ENCODE peak calls at places on chromosome 3, in seven cellular contexts. U, O, T, J, V, G and C are unnamed samples.

GRCh38 chr3:10394491-10395025 is 73.6 kb upstream of the SEC13 start:
- DNase-seq in U (no peak), O (no peak), T (no peak), J (no peak), V (no peak), G (no peak), C (no peak)

GRCh38 chr3:126666600-126667528 is 11.9 kb upstream of the TXNRD3 start:
- DNase-seq in U (no peak), O (no peak), T (no peak), J (no peak), V (no peak), G (no peak), C (no peak)

GRCh38 chr3:179840985-179841384 is 188.1 kb downstream of the USP13 start:
- DNase-seq in U (no peak), O (peak), T (peak), J (peak), V (no peak), G (peak), C (peak)

GRCh38 chr3:68088216-68088615 is 433.8 kb upstream of the SUCLG2 start:
- DNase-seq in U (no peak), O (no peak), T (no peak), J (no peak), V (no peak), G (no peak), C (no peak)

GRCh38 chr3:13133471-13133981 is 60.3 kb upstream of the IQSEC1 start:
- DNase-seq in U (no peak), O (no peak), T (no peak), J (no peak), V (no peak), G (no peak), C (no peak)

GRCh38 chr3:55330355-55330754 is 156.8 kb downstream of the WNT5A start:
- DNase-seq in U (no peak), O (peak), T (peak), J (peak), V (no peak), G (peak), C (peak)

GRCh38 chr3:83842511-83842910 is 1116.3 kb upstream of the CADM2 start:
- DNase-seq in U (no peak), O (no peak), T (no peak), J (no peak), V (no peak), G (no peak), C (no peak)

GRCh38 chr3:146314871-146315270 is 64.0 kb upstream of the PLSCR4 start:
- DNase-seq in U (no peak), O (no peak), T (no peak), J (no peak), V (no peak), G (no peak), C (no peak)

GRCh38 chr3:154753101-154753500 is 323.1 kb upstream of the GPR149 start:
- DNase-seq in U (no peak), O (no peak), T (no peak), J (no peak), V (no peak), G (no peak), C (no peak)

GRCh38 chr3:36397856-36398255 is 17.6 kb downstream of the STAC start:
- DNase-seq in U (no peak), O (no peak), T (no peak), J (no peak), V (no peak), G (no peak), C (no peak)

GRCh38 chr3:57079221-57079831 is 18.9 kb downstream of the SPATA12 start:
- DNase-seq in U (peak), O (no peak), T (peak), J (no peak), V (peak), G (peak), C (no peak)

GRCh38 chr3:156433138-156433537 is 121.8 kb downstream of the SSR3 start:
- DNase-seq in U (no peak), O (peak), T (no peak), J (peak), V (no peak), G (no peak), C (no peak)

GRCh38 chr3:179181021-179181472 is 32.9 kb downstream of the PIK3CA start:
- DNase-seq in U (no peak), O (peak), T (no peak), J (peak), V (no peak), G (peak), C (peak)

GRCh38 chr3:185824051-185824466 is 783 bp downstream of the IGF2BP2 start:
- DNase-seq in U (no peak), O (no peak), T (no peak), J (no peak), V (no peak), G (no peak), C (no peak)

GRCh38 chr3:93969443-93969842 is 4.3 kb downstream of the PROS1 start:
- DNase-seq in U (no peak), O (peak), T (no peak), J (peak), V (no peak), G (peak), C (peak)

GRCh38 chr3:49649576-49649975 is 24.6 kb upstream of the APEH start:
- DNase-seq in U (peak), O (no peak), T (no peak), J (no peak), V (no peak), G (no peak), C (no peak)

GRCh38 chr3:197026481-197026866 is 3.1 kb downstream of the MELTF start:
- DNase-seq in U (no peak), O (no peak), T (no peak), J (no peak), V (peak), G (no peak), C (no peak)

GRCh38 chr3:8020047-8020446 is 481.6 kb upstream of the LMCD1 start:
- DNase-seq in U (no peak), O (no peak), T (no peak), J (no peak), V (no peak), G (no peak), C (no peak)

GRCh38 chr3:101994386-101994785 is 145.1 kb downstream of the NFKBIZ start:
- DNase-seq in U (no peak), O (no peak), T (no peak), J (no peak), V (no peak), G (peak), C (no peak)

GRCh38 chr3:15180042-15180611 is 25.9 kb upstream of the CAPN7 start:
- DNase-seq in U (no peak), O (no peak), T (no peak), J (no peak), V (no peak), G (no peak), C (no peak)

GRCh38 chr3:101780661-101781060 is 1.6 kb downstream of the NXPE3 start:
- DNase-seq in U (peak), O (peak), T (peak), J (peak), V (peak), G (peak), C (peak)

GRCh38 chr3:35664460-35664919 is 25.2 kb downstream of the ARPP21 start:
- DNase-seq in U (no peak), O (peak), T (peak), J (peak), V (peak), G (no peak), C (no peak)

GRCh38 chr3:78785004-78785403 is 982.8 kb downstream of the ROBO1 start:
- DNase-seq in U (no peak), O (peak), T (no peak), J (peak), V (no peak), G (peak), C (no peak)

GRCh38 chr3:128229077-128229837 is 76.0 kb downstream of the EEFSEC start:
- DNase-seq in U (no peak), O (no peak), T (no peak), J (no peak), V (no peak), G (no peak), C (no peak)

GRCh38 chr3:169146112-169146665 is 517.3 kb downstream of the MECOM start:
- DNase-seq in U (no peak), O (peak), T (peak), J (peak), V (peak), G (peak), C (no peak)

GRCh38 chr3:126338796-126339241 is 18.4 kb downstream of the KLF15 start:
- DNase-seq in U (no peak), O (no peak), T (no peak), J (no peak), V (no peak), G (no peak), C (no peak)

GRCh38 chr3:33645060-33645841 is 72.8 kb downstream of the CLASP2 start:
- DNase-seq in U (no peak), O (peak), T (peak), J (peak), V (peak), G (no peak), C (no peak)

GRCh38 chr3:9056581-9056980 is 93.3 kb upstream of the RAD18 start:
- DNase-seq in U (no peak), O (no peak), T (no peak), J (no peak), V (no peak), G (no peak), C (no peak)

GRCh38 chr3:10614160-10614559 is 108.8 kb upstream of the ATP2B2 start:
- DNase-seq in U (no peak), O (no peak), T (no peak), J (no peak), V (no peak), G (no peak), C (no peak)

GRCh38 chr3:149628957-149629670 is 28.7 kb downstream of the WWTR1 start:
- DNase-seq in U (no peak), O (peak), T (no peak), J (peak), V (no peak), G (no peak), C (no peak)

GRCh38 chr3:34157491-34157890 is 359.1 kb downstream of the PDCD6IP start:
- DNase-seq in U (no peak), O (no peak), T (no peak), J (no peak), V (no peak), G (no peak), C (no peak)

GRCh38 chr3:110017304-110017703 is 680.0 kb upstream of the DPPA4 start:
- DNase-seq in U (no peak), O (no peak), T (no peak), J (no peak), V (no peak), G (no peak), C (no peak)

GRCh38 chr3:120436523-120437050 is 14.2 kb downstream of the FSTL1 start:
- DNase-seq in U (no peak), O (no peak), T (no peak), J (no peak), V (no peak), G (no peak), C (no peak)

GRCh38 chr3:120438216-120438615 is 12.6 kb downstream of the FSTL1 start:
- DNase-seq in U (no peak), O (no peak), T (no peak), J (no peak), V (no peak), G (no peak), C (no peak)

GRCh38 chr3:120438971-120439370 is 11.8 kb downstream of the FSTL1 start:
- DNase-seq in U (no peak), O (peak), T (peak), J (peak), V (no peak), G (peak), C (peak)

GRCh38 chr3:120435621-120436020 is 15.2 kb downstream of the FSTL1 start:
- DNase-seq in U (no peak), O (peak), T (peak), J (peak), V (no peak), G (peak), C (peak)

GRCh38 chr3:120437559-120437958 is 13.2 kb downstream of the FSTL1 start:
- DNase-seq in U (no peak), O (no peak), T (no peak), J (no peak), V (no peak), G (no peak), C (no peak)
- TF ChIP-seq CTCF in U (no peak), O (no peak), T (no peak), J (no peak), V (no peak), G (no peak), C (no peak)

DNA sequence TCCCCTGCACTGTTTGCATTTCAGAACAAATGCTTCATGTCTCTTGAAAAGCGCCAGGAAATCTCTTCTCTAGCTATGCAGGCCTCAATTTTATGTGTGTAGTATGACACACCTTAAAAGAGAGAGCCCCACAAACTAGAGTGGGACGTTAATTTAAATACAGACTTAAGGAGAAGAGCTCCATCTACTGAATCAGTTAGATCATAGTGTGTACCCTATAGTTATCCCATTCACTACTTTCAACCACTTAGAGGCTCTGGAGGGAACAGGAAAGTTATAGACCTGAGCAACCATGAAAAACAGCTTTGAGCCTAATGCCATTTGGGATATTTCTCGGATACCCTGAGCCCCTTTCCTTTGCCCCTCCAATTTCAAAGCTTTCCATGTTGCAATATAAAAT is 153.7 kb downstream of the TIGIT start:
- DNase-seq in U (no peak), O (peak), T (no peak), J (no peak), V (no peak), G (no peak), C (no peak)
- TF ChIP-seq CTCF in U (no peak), O (no peak), T (peak), J (no peak), V (no peak), G (no peak), C (no peak)

DNA sequence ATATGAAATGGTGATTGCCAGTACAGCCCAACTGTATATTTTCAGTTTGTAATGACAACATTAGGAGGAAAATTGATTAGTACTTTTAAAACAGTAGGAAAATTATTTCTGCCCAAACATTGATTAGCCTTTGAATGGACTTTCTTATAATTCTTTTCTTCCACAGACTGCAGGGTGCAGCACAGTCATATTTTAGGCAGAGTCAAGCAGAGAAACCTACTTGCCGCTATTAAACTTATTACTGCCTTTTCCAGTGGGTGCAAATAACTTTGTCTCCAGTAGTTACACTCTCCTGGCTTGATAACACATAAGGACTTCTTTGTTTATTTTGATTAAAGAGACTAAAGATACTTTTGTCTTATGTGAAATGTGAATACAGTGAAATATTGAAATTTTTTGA is 85.4 kb downstream of the PPM1L start:
- DNase-seq in U (no peak), O (no peak), T (no peak), J (no peak), V (no peak), G (no peak), C (no peak)
- TF ChIP-seq CTCF in U (no peak), O (no peak), T (no peak), J (no peak), V (no peak), G (no peak), C (no peak)

DNA sequence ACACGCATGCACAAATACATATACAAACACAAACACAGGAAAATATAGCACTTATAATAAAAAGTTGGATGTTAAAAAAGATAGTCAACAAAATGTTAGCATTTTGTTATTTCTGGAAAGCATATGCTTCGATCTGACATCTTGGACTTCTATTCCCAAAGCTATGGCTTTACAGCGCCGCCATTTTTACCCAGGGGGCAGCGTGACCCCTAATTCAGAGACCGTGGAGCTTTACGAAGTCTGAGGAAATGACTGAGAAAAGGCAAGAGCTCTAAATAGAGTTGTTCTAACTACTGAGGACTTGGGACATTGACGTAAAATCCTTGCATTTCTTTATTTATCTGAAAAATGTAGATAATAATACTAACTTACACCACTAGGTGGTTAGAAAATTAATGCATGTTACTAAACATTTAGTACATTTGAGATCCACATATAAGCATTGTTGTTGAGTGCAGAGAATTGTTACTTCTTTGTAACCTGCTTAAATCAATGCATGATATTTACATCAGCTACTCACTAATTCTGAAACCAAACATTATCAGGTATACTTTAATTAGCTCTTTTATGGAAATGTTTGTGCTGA is 155.4 kb downstream of the TP63 start:
- DNase-seq in U (no peak), O (no peak), T (no peak), J (no peak), V (no peak), G (peak), C (no peak)
- TF ChIP-seq CTCF in U (no peak), O (peak), T (no peak), J (no peak), V (no peak), G (peak), C (peak)

DNA sequence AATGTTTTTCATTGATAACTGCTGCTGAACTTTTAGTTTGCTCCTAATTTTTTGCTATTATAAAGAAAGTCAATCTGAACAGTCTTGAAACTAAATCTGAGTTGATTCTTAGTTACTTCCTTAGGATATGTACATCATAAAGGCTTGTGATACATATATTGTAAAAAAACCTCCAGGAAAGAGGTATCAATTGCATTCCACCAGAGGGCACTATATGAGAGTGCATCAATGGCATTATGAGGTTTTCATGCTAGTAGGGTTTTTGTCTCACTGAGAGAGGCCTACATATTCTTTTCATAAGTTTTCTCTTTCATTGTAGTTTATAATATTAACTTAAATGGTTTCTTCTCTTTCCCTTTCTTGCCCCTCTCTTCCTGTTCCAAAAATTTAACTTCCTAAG is 46.9 kb downstream of the PIK3R4 start:
- DNase-seq in U (peak), O (peak), T (peak), J (peak), V (peak), G (peak), C (peak)
- TF ChIP-seq CTCF in U (peak), O (peak), T (peak), J (peak), V (peak), G (peak), C (peak)

GRCh38 chr3:19946832-19947548 is at the start of gene RAB5A:
- DNase-seq in U (peak), O (peak), T (peak), J (peak), V (peak), G (peak), C (peak)
- TF ChIP-seq CTCF in U (no peak), O (no peak), T (no peak), J (no peak), V (no peak), G (no peak), C (no peak)

GRCh38 chr3:195468841-195469240 is 26.0 kb upstream of the ACAP2 start:
- DNase-seq in U (no peak), O (no peak), T (no peak), J (no peak), V (no peak), G (no peak), C (no peak)
- TF ChIP-seq CTCF in U (no peak), O (no peak), T (no peak), J (no peak), V (no peak), G (no peak), C (no peak)

DNA sequence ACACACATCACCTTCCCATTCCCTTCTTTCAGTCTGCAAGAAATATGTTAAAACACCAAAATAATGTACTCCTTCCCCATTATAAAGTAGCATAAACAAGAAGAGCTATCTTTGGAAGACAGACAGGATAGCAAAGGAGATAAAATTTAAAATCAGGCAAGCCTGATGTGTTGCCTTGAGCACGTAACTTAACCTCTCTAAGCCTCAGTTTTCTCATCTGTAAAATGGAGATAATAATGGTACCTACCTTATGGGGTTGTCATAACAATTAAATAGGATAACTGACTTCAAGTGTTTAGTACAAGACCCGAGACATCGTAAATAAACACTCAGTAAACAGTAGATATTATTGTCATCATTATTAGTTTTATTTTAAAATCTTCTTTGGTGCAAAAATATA is 142.4 kb downstream of the NR1D2 start:
- DNase-seq in U (no peak), O (no peak), T (no peak), J (no peak), V (no peak), G (no peak), C (no peak)
- TF ChIP-seq CTCF in U (no peak), O (no peak), T (no peak), J (no peak), V (no peak), G (no peak), C (no peak)

GRCh38 chr3:31699309-31699953 is 166.7 kb downstream of the STT3B start:
- DNase-seq in U (no peak), O (peak), T (no peak), J (no peak), V (no peak), G (peak), C (peak)
- TF ChIP-seq CTCF in U (peak), O (no peak), T (no peak), J (no peak), V (no peak), G (no peak), C (no peak)